ENCODE peak calls at places on chromosomes 2 and 18, in ten cellular contexts. X, B, P, D, J, S, Z, M, V and R are unnamed samples.

GRCh38 chr2:160337728-160338127 is 137.7 kb upstream of the ITGB6 start:
- DNase-seq in J (no peak), B (no peak), D (no peak), S (no peak), Z (no peak), M (no peak), P (no peak), X (no peak), V (no peak), R (no peak)

GRCh38 chr2:145984541-145984940 is 1464.6 kb upstream of the ZEB2 start:
- DNase-seq in P (no peak), M (peak; percentile 80), X (no peak), J (peak; percentile 96), V (peak; percentile 8), B (peak; percentile 85), Z (no peak), D (no peak), S (peak; percentile 1), R (no peak)

GRCh38 chr2:189558516-189559263 is 21.9 kb downstream of the SLC40A1 start:
- DNase-seq in X (no peak), Z (no peak), M (no peak), V (no peak), B (no peak), J (no peak), D (no peak), S (no peak), P (no peak), R (no peak)

GRCh38 chr2:235149240-235149641 is 197.4 kb downstream of the SH3BP4 start:
- DNase-seq in M (peak; percentile 43), Z (no peak), B (no peak), S (no peak), P (no peak), D (no peak), V (no peak), J (no peak), X (no peak), R (no peak)

GRCh38 chr18:40851014-40851429 is 1104.0 kb upstream of the PIK3C3 start:
- DNase-seq in J (peak; percentile 81), X (no peak), M (peak; percentile 86), P (no peak), D (no peak), V (no peak), Z (no peak), B (peak; percentile 36), S (no peak), R (no peak)

GRCh38 chr2:26745609-26746327 is 18.3 kb upstream of the SLC35F6 start:
- DNase-seq in D (peak; percentile 82), J (peak; percentile 58), X (no peak), S (peak; percentile 65), Z (peak; percentile 87), M (peak; percentile 48), B (peak; percentile 85), V (peak; percentile 78), P (peak; percentile 28), R (no peak)

GRCh38 chr18:50099725-50100414 is 95.1 kb downstream of the MYO5B start:
- DNase-seq in V (no peak), P (no peak), S (peak; percentile 80), X (no peak), M (peak; percentile 98), Z (no peak), D (no peak), B (peak; percentile 9), J (peak; percentile 99), R (no peak)

GRCh38 chr2:217928324-217929293 is 74.2 kb downstream of the TNS1 start:
- DNase-seq in V (no peak), Z (no peak), M (no peak), S (no peak), D (peak; percentile 92), X (no peak), B (peak; percentile 59), P (peak; percentile 58), J (peak; percentile 42), R (no peak)

GRCh38 chr2:25301453-25302352 is 40.0 kb downstream of the DNMT3A start:
- DNase-seq in X (no peak), M (peak; percentile 96), D (no peak), Z (no peak), P (peak; percentile 78), B (peak; percentile 79), J (peak; percentile 96), S (peak; percentile 83), V (no peak), R (peak; percentile 42)

GRCh38 chr18:31419457-31419932 is 28.0 kb upstream of the DSG3 start:
- DNase-seq in S (no peak), B (no peak), X (no peak), M (peak; percentile 43), Z (no peak), D (no peak), J (peak; percentile 98), V (peak; percentile 24), P (no peak), R (no peak)

GRCh38 chr2:219687882-219688559 is 60.6 kb downstream of the SLC4A3 start:
- DNase-seq in D (no peak), S (no peak), B (no peak), J (peak; percentile 84), V (no peak), Z (no peak), X (no peak), P (no peak), M (peak; percentile 77), R (no peak)

DNA sequence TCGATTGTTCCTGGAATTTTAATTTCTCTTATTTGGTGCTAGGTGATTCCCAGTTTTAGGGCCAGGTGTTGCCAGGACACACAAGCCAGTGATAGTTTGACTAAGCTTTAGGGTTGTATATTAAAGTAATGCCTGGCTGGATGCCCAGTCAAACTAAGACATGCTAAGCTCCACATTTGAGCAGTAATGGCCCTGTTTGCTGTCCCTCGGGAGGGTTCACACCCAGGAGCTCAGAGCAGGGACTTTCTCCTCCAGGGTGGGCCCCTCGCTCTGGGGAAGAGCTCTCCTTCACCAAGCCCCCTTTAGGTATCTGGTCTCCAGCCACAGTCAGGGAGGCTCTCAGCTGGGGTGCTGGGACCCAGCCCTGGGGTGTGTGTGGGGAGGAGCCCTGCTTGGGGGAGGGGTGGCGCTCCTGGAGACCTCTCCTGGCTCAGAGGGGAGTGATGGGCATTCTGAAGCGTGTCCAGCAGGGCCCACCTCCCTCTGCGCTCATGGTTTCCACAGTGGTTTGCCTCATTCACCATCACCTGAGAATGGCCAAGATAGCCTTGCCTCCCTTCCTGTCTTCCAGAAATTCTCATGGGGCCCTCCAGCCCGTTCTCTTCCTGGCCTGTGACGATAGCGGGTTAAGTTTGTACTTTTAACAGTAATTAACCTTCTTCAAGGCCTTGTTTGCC is 31.7 kb downstream of the INPP4A start:
- DNase-seq in D (no peak), J (peak; percentile 55), Z (no peak), M (peak; percentile 54), B (no peak), X (no peak), S (no peak), P (no peak), V (no peak), R (no peak)
- H3K4me3 ChIP-seq in D (no peak overlapping the region), J (no peak overlapping the region), Z (no peak overlapping the region), M (no peak overlapping the region), B (no peak overlapping the region), X (no peak overlapping the region), S (no peak overlapping the region), P (no peak overlapping the region), V (no peak overlapping the region), R (no peak overlapping the region)

DNA sequence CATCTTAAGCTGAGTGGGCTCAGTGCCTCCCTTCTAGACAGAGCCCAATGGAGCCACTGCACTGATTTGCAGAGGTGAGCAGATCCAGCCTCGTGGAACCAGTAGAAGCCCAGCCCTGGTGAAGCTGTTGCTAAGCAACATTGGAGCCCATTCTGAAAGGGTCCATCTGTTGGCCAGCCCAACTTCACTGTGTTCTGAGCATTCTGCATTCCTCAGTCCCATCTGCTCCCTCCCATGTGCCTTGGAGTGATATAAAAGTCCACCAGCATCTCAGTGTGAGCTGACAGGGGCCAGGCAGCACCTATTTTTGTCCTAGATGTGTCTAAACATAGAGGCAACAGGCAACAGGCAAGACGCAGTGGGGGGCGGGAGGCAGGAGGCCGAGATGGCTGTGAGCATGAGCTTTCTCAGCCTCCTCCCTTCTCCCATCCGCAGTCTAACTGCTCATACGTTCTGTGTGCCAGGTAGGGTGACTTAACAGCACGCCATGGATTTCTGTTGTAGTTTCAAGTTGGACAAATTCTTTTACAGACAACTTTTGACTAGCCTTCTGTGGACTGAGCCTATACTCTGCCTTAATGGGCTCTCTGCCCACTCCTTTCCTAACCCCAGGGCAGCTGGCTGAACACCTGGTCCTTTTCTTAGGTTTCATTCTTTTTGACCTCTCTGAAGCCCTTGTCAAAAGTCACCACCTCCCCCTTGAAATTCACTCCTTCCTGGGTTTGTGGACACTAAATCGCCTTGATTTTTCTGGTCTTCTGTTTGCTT is 112.4 kb downstream of the PLB1 start:
- DNase-seq in B (no peak), D (no peak), S (no peak), Z (peak; percentile 27), X (no peak), P (no peak), V (no peak), J (no peak), M (no peak), R (no peak)
- H3K4me3 ChIP-seq in B (no peak overlapping the region), D (no peak overlapping the region), S (no peak overlapping the region), Z (no peak overlapping the region), X (no peak overlapping the region), P (no peak overlapping the region), V (no peak overlapping the region), J (no peak overlapping the region), M (no peak overlapping the region), R (no peak overlapping the region)

DNA sequence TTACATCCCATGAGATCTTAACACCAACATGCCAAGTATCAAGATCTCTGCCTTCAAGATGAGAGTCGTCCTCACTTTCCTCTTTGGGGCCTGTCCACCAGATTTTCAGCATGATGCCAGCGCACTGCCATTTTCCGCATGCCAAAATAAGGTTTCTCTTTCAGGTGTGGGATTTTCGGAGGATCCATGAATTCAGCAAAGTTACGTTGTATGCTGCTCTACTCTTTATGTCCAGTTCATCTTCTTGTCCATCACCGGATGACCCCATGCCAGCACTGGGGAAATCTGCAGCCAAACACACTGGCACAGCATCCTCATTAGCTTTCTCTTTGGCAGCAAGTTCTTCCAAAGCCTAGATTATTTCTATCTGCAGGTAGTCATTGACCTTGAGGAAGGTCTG is 4.9 kb upstream of the HAAO start:
- DNase-seq in M (no peak), J (no peak), Z (no peak), D (no peak), V (no peak), X (no peak), P (no peak), S (no peak), B (no peak), R (no peak)
- H3K4me3 ChIP-seq in M (no peak overlapping the region), J (no peak overlapping the region), Z (no peak overlapping the region), D (no peak overlapping the region), V (no peak overlapping the region), X (no peak overlapping the region), P (no peak overlapping the region), S (no peak overlapping the region), B (no peak overlapping the region), R (no peak overlapping the region)

DNA sequence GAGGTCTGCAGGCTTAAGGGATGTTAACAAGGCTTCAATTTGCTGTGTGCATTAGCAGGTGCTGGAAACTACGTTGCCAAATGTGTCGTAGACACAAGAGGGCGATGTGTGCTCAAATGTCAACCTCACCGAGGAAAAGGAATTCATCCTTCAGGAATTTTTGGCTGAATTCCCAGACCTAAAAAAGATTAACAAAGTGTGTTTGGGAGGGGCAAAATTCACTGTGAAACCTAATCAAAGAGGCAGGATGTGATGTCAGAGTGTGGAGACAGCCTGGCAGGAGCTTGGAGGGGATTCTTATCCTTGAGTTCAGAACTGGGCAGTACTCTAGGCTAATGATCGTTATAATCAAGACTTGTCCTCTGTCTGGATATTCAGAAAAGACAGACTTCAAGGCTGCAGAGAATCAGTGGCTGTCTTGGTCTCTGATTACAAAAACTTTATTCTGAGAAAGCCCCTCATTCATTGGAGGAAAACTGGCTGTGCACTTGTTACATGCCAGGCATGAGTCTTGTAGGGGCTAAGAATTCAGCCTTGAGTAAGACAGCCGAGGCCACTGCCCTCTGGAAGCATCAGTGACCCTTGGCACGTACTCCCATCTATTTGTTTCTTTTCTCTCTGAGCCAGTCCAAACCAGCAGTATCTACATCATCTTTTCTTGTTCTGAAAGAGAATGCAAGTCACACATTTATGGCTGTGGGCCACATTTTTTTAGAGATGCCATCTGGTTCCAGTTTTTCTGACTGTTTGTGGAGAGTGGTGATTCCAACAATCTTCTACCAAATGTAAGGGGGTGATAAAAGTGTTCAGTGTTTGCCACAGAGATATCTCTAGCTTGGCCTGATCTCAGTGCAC is 18.7 kb upstream of the SCYGR1 start:
- DNase-seq in P (peak; percentile 44), X (no peak), J (peak; percentile 99), B (peak; percentile 99), V (peak; percentile 42), D (no peak), Z (peak; percentile 85), M (peak; percentile 95), S (peak; percentile 90), R (peak; percentile 96)
- H3K4me3 ChIP-seq in P (no peak overlapping the region), X (no peak overlapping the region), J (no peak overlapping the region), B (no peak overlapping the region), V (no peak overlapping the region), D (no peak overlapping the region), Z (no peak overlapping the region), M (no peak overlapping the region), S (peak overlapping the region; percentile 6), R (no peak overlapping the region)